ENCODE peak calls at places on chromosomes 6 and 20, in four cellular contexts. One of them, this sample, is unnamed.

GRCh38 chr20:4160761-4161305 is 145.5 kb upstream of the RNF24 start:
- DNase-seq in neural crest cell: peak
- DNase-seq in NCI-H2029: no peak
- DNase-seq in stimulated activated CD4-positive, alpha-beta T cell treated with anti-CD3 and anti-CD28 coated beads, Interleukin-1b, Interleukin-23, amount 100 ng/mL, for 48 hours: peak
- DNase-seq in this sample: peak

GRCh38 chr6:17032595-17033591 is 69.0 kb upstream of the STMND1 start:
- DNase-seq in neural crest cell: no peak
- DNase-seq in NCI-H2029: peak
- DNase-seq in stimulated activated CD4-positive, alpha-beta T cell treated with anti-CD3 and anti-CD28 coated beads, Interleukin-1b, Interleukin-23, amount 100 ng/mL, for 48 hours: no peak
- DNase-seq in this sample: peak

GRCh38 chr6:82951389-82951788 is 114.3 kb downstream of the UBE3D start:
- DNase-seq in neural crest cell: no peak
- DNase-seq in NCI-H2029: no peak
- DNase-seq in stimulated activated CD4-positive, alpha-beta T cell treated with anti-CD3 and anti-CD28 coated beads, Interleukin-1b, Interleukin-23, amount 100 ng/mL, for 48 hours: no peak
- DNase-seq in this sample: no peak

GRCh38 chr6:9121551-9121950 is 686.2 kb upstream of the SLC35B3 start:
- DNase-seq in neural crest cell: no peak
- DNase-seq in NCI-H2029: no peak
- DNase-seq in stimulated activated CD4-positive, alpha-beta T cell treated with anti-CD3 and anti-CD28 coated beads, Interleukin-1b, Interleukin-23, amount 100 ng/mL, for 48 hours: no peak
- DNase-seq in this sample: no peak

GRCh38 chr6:98470821-98471220 is 363.6 kb upstream of the POU3F2 start:
- DNase-seq in neural crest cell: no peak
- DNase-seq in NCI-H2029: no peak
- DNase-seq in stimulated activated CD4-positive, alpha-beta T cell treated with anti-CD3 and anti-CD28 coated beads, Interleukin-1b, Interleukin-23, amount 100 ng/mL, for 48 hours: no peak
- DNase-seq in this sample: no peak

GRCh38 chr20:51322164-51322707 is 220.3 kb downstream of the NFATC2 start:
- DNase-seq in neural crest cell: no peak
- DNase-seq in NCI-H2029: no peak
- DNase-seq in stimulated activated CD4-positive, alpha-beta T cell treated with anti-CD3 and anti-CD28 coated beads, Interleukin-1b, Interleukin-23, amount 100 ng/mL, for 48 hours: no peak
- DNase-seq in this sample: no peak

GRCh38 chr6:154012852-154013251 is 26.2 kb upstream of the OPRM1 start:
- DNase-seq in neural crest cell: no peak
- DNase-seq in NCI-H2029: no peak
- DNase-seq in stimulated activated CD4-positive, alpha-beta T cell treated with anti-CD3 and anti-CD28 coated beads, Interleukin-1b, Interleukin-23, amount 100 ng/mL, for 48 hours: no peak
- DNase-seq in this sample: no peak

GRCh38 chr20:42018979-42019378 is 400.8 kb upstream of the CHD6 start:
- DNase-seq in neural crest cell: no peak
- DNase-seq in NCI-H2029: no peak
- DNase-seq in stimulated activated CD4-positive, alpha-beta T cell treated with anti-CD3 and anti-CD28 coated beads, Interleukin-1b, Interleukin-23, amount 100 ng/mL, for 48 hours: no peak
- DNase-seq in this sample: no peak

GRCh38 chr20:62569615-62570014 is 72.7 kb upstream of the SLCO4A1 start:
- DNase-seq in neural crest cell: no peak
- DNase-seq in NCI-H2029: no peak
- DNase-seq in stimulated activated CD4-positive, alpha-beta T cell treated with anti-CD3 and anti-CD28 coated beads, Interleukin-1b, Interleukin-23, amount 100 ng/mL, for 48 hours: no peak
- DNase-seq in this sample: no peak

GRCh38 chr6:135905604-135906300 is 54.3 kb downstream of the PDE7B start:
- DNase-seq in neural crest cell: no peak
- DNase-seq in NCI-H2029: no peak
- DNase-seq in stimulated activated CD4-positive, alpha-beta T cell treated with anti-CD3 and anti-CD28 coated beads, Interleukin-1b, Interleukin-23, amount 100 ng/mL, for 48 hours: no peak
- DNase-seq in this sample: no peak

GRCh38 chr20:47559141-47559540 is 57.5 kb downstream of the NCOA3 start:
- DNase-seq in neural crest cell: no peak
- DNase-seq in NCI-H2029: no peak
- DNase-seq in stimulated activated CD4-positive, alpha-beta T cell treated with anti-CD3 and anti-CD28 coated beads, Interleukin-1b, Interleukin-23, amount 100 ng/mL, for 48 hours: no peak
- DNase-seq in this sample: no peak

GRCh38 chr6:39923394-39923793 is 10.9 kb downstream of the MOCS1 start:
- DNase-seq in neural crest cell: no peak
- DNase-seq in NCI-H2029: peak
- DNase-seq in stimulated activated CD4-positive, alpha-beta T cell treated with anti-CD3 and anti-CD28 coated beads, Interleukin-1b, Interleukin-23, amount 100 ng/mL, for 48 hours: no peak
- DNase-seq in this sample: peak

GRCh38 chr6:33745558-33745957 is 1.1 kb downstream of the IP6K3 start:
- DNase-seq in neural crest cell: no peak
- DNase-seq in NCI-H2029: no peak
- DNase-seq in stimulated activated CD4-positive, alpha-beta T cell treated with anti-CD3 and anti-CD28 coated beads, Interleukin-1b, Interleukin-23, amount 100 ng/mL, for 48 hours: no peak
- DNase-seq in this sample: peak

GRCh38 chr6:47680056-47680455 is 18.3 kb upstream of the ADGRF4 start:
- DNase-seq in neural crest cell: no peak
- DNase-seq in NCI-H2029: peak
- DNase-seq in stimulated activated CD4-positive, alpha-beta T cell treated with anti-CD3 and anti-CD28 coated beads, Interleukin-1b, Interleukin-23, amount 100 ng/mL, for 48 hours: no peak
- DNase-seq in this sample: no peak

GRCh38 chr6:15401769-15402250 is 155.9 kb downstream of the JARID2 start:
- DNase-seq in neural crest cell: no peak
- DNase-seq in NCI-H2029: no peak
- DNase-seq in stimulated activated CD4-positive, alpha-beta T cell treated with anti-CD3 and anti-CD28 coated beads, Interleukin-1b, Interleukin-23, amount 100 ng/mL, for 48 hours: no peak
- DNase-seq in this sample: no peak

GRCh38 chr6:1109134-1109533 is 202.8 kb upstream of the FOXQ1 start:
- DNase-seq in neural crest cell: no peak
- DNase-seq in NCI-H2029: no peak
- DNase-seq in stimulated activated CD4-positive, alpha-beta T cell treated with anti-CD3 and anti-CD28 coated beads, Interleukin-1b, Interleukin-23, amount 100 ng/mL, for 48 hours: no peak
- DNase-seq in this sample: no peak

GRCh38 chr6:106927531-106928398 is 46.8 kb downstream of the CD24 start:
- DNase-seq in neural crest cell: peak
- DNase-seq in NCI-H2029: no peak
- DNase-seq in stimulated activated CD4-positive, alpha-beta T cell treated with anti-CD3 and anti-CD28 coated beads, Interleukin-1b, Interleukin-23, amount 100 ng/mL, for 48 hours: no peak
- DNase-seq in this sample: peak

GRCh38 chr6:81950877-81951276 is 198.4 kb upstream of the TENT5A start:
- DNase-seq in neural crest cell: no peak
- DNase-seq in NCI-H2029: no peak
- DNase-seq in stimulated activated CD4-positive, alpha-beta T cell treated with anti-CD3 and anti-CD28 coated beads, Interleukin-1b, Interleukin-23, amount 100 ng/mL, for 48 hours: no peak
- DNase-seq in this sample: no peak

GRCh38 chr6:89693207-89693606 is 54.7 kb upstream of the LYRM2 start:
- DNase-seq in neural crest cell: no peak
- DNase-seq in NCI-H2029: no peak
- DNase-seq in stimulated activated CD4-positive, alpha-beta T cell treated with anti-CD3 and anti-CD28 coated beads, Interleukin-1b, Interleukin-23, amount 100 ng/mL, for 48 hours: no peak
- DNase-seq in this sample: no peak

GRCh38 chr6:44128020-44128917 is 915 bp downstream of the TMEM63B start:
- DNase-seq in neural crest cell: peak
- DNase-seq in NCI-H2029: no peak
- DNase-seq in stimulated activated CD4-positive, alpha-beta T cell treated with anti-CD3 and anti-CD28 coated beads, Interleukin-1b, Interleukin-23, amount 100 ng/mL, for 48 hours: no peak
- DNase-seq in this sample: peak

GRCh38 chr6:7042056-7042653 is 65.6 kb upstream of the RREB1 start:
- DNase-seq in neural crest cell: no peak
- DNase-seq in NCI-H2029: no peak
- DNase-seq in stimulated activated CD4-positive, alpha-beta T cell treated with anti-CD3 and anti-CD28 coated beads, Interleukin-1b, Interleukin-23, amount 100 ng/mL, for 48 hours: no peak
- DNase-seq in this sample: peak

GRCh38 chr6:11918739-11919605 is 93.1 kb upstream of the HIVEP1 start:
- DNase-seq in neural crest cell: no peak
- DNase-seq in NCI-H2029: no peak
- DNase-seq in stimulated activated CD4-positive, alpha-beta T cell treated with anti-CD3 and anti-CD28 coated beads, Interleukin-1b, Interleukin-23, amount 100 ng/mL, for 48 hours: no peak
- DNase-seq in this sample: no peak

GRCh38 chr6:146028250-146028789 is 542 bp upstream of the GRM1 start:
- DNase-seq in neural crest cell: peak
- DNase-seq in NCI-H2029: no peak
- DNase-seq in stimulated activated CD4-positive, alpha-beta T cell treated with anti-CD3 and anti-CD28 coated beads, Interleukin-1b, Interleukin-23, amount 100 ng/mL, for 48 hours: peak
- DNase-seq in this sample: peak

GRCh38 chr6:89819336-89820130 is at the start of gene MDN1:
- DNase-seq in neural crest cell: peak
- DNase-seq in NCI-H2029: peak
- DNase-seq in stimulated activated CD4-positive, alpha-beta T cell treated with anti-CD3 and anti-CD28 coated beads, Interleukin-1b, Interleukin-23, amount 100 ng/mL, for 48 hours: peak
- DNase-seq in this sample: peak

GRCh38 chr20:23375827-23376226 is 13.8 kb downstream of the GZF1 start:
- DNase-seq in neural crest cell: no peak
- DNase-seq in NCI-H2029: no peak
- DNase-seq in stimulated activated CD4-positive, alpha-beta T cell treated with anti-CD3 and anti-CD28 coated beads, Interleukin-1b, Interleukin-23, amount 100 ng/mL, for 48 hours: no peak
- DNase-seq in this sample: no peak

GRCh38 chr6:32167761-32168262 is 3.4 kb downstream of the EGFL8 start:
- DNase-seq in neural crest cell: no peak
- DNase-seq in NCI-H2029: no peak
- DNase-seq in stimulated activated CD4-positive, alpha-beta T cell treated with anti-CD3 and anti-CD28 coated beads, Interleukin-1b, Interleukin-23, amount 100 ng/mL, for 48 hours: no peak
- DNase-seq in this sample: no peak

GRCh38 chr20:35369804-35370203 is 42.0 kb downstream of the UQCC1 start:
- DNase-seq in neural crest cell: no peak
- DNase-seq in NCI-H2029: no peak
- DNase-seq in stimulated activated CD4-positive, alpha-beta T cell treated with anti-CD3 and anti-CD28 coated beads, Interleukin-1b, Interleukin-23, amount 100 ng/mL, for 48 hours: no peak
- DNase-seq in this sample: no peak

GRCh38 chr20:42483694-42484303 is 705.9 kb downstream of the PTPRT start:
- DNase-seq in neural crest cell: peak
- DNase-seq in NCI-H2029: peak
- DNase-seq in stimulated activated CD4-positive, alpha-beta T cell treated with anti-CD3 and anti-CD28 coated beads, Interleukin-1b, Interleukin-23, amount 100 ng/mL, for 48 hours: peak
- DNase-seq in this sample: peak

GRCh38 chr6:37242429-37243052 is 15.0 kb upstream of the TBC1D22B start:
- DNase-seq in neural crest cell: no peak
- DNase-seq in NCI-H2029: no peak
- DNase-seq in stimulated activated CD4-positive, alpha-beta T cell treated with anti-CD3 and anti-CD28 coated beads, Interleukin-1b, Interleukin-23, amount 100 ng/mL, for 48 hours: peak
- DNase-seq in this sample: no peak

GRCh38 chr6:109187399-109188114 is 92.2 kb downstream of the CEP57L1 start:
- DNase-seq in neural crest cell: peak
- DNase-seq in NCI-H2029: peak
- DNase-seq in stimulated activated CD4-positive, alpha-beta T cell treated with anti-CD3 and anti-CD28 coated beads, Interleukin-1b, Interleukin-23, amount 100 ng/mL, for 48 hours: peak
- DNase-seq in this sample: peak

This sample was measured in transverse colon.